ENCODE peak calls at places on chromosomes 4 and X, in nine cellular contexts. One of them, this sample, is unnamed.

GRCh38 chr4:16027626-16028025 is 56.2 kb downstream of the PROM1 start:
- DNase-seq in nephron progenitor cell: no peak
- DNase-seq in fibroblast of mammary gland: peak; percentile 63
- DNase-seq in foreskin fibroblast: no peak
- DNase-seq in AG09309: no peak
- DNase-seq in BE2C: no peak
- DNase-seq in heart right ventricle: no peak
- DNase-seq in upper lobe of left lung: no peak
- DNase-seq in RWPE1: no peak
- DNase-seq in this sample: no peak

GRCh38 chr4:148813289-148813688 is 371.1 kb upstream of the NR3C2 start:
- DNase-seq in nephron progenitor cell: no peak
- DNase-seq in fibroblast of mammary gland: no peak
- DNase-seq in foreskin fibroblast: no peak
- DNase-seq in AG09309: no peak
- DNase-seq in BE2C: no peak
- DNase-seq in heart right ventricle: no peak
- DNase-seq in upper lobe of left lung: no peak
- DNase-seq in RWPE1: no peak
- DNase-seq in this sample: peak; percentile 5

GRCh38 chrX:74535211-74535621 is 79.2 kb downstream of the RLIM start:
- DNase-seq in nephron progenitor cell: peak; percentile 6
- DNase-seq in fibroblast of mammary gland: peak; percentile 68
- DNase-seq in foreskin fibroblast: peak; percentile 83
- DNase-seq in AG09309: no peak
- DNase-seq in BE2C: peak; percentile 8
- DNase-seq in heart right ventricle: peak; percentile 16
- DNase-seq in upper lobe of left lung: peak; percentile 24
- DNase-seq in RWPE1: peak; percentile 9
- DNase-seq in this sample: peak; percentile 51

GRCh38 chr4:88964450-88964849 is 92.5 kb downstream of the FAM13A start:
- DNase-seq in nephron progenitor cell: no peak
- DNase-seq in fibroblast of mammary gland: peak; percentile 80
- DNase-seq in foreskin fibroblast: peak; percentile 63
- DNase-seq in AG09309: no peak
- DNase-seq in BE2C: no peak
- DNase-seq in heart right ventricle: no peak
- DNase-seq in upper lobe of left lung: no peak
- DNase-seq in RWPE1: peak; percentile 70
- DNase-seq in this sample: no peak

GRCh38 chrX:151974336-151975227 is at the start of gene GABRE:
- DNase-seq in nephron progenitor cell: peak; percentile 74
- DNase-seq in fibroblast of mammary gland: peak; percentile 26
- DNase-seq in foreskin fibroblast: peak; percentile 77
- DNase-seq in AG09309: no peak
- DNase-seq in BE2C: no peak
- DNase-seq in heart right ventricle: peak; percentile 53
- DNase-seq in upper lobe of left lung: peak; percentile 38
- DNase-seq in RWPE1: peak; percentile 46
- DNase-seq in this sample: peak; percentile 20

GRCh38 chr4:130524057-130524456 is 1428.1 kb downstream of the C4orf33 start:
- DNase-seq in nephron progenitor cell: no peak
- DNase-seq in fibroblast of mammary gland: no peak
- DNase-seq in foreskin fibroblast: no peak
- DNase-seq in AG09309: no peak
- DNase-seq in BE2C: no peak
- DNase-seq in heart right ventricle: no peak
- DNase-seq in upper lobe of left lung: no peak
- DNase-seq in RWPE1: no peak
- DNase-seq in this sample: no peak

GRCh38 chr4:185920171-185920570 is 108.2 kb upstream of the SORBS2 start:
- DNase-seq in nephron progenitor cell: no peak
- DNase-seq in fibroblast of mammary gland: peak; percentile 14
- DNase-seq in foreskin fibroblast: no peak
- DNase-seq in AG09309: no peak
- DNase-seq in BE2C: no peak
- DNase-seq in heart right ventricle: no peak
- DNase-seq in upper lobe of left lung: no peak
- DNase-seq in RWPE1: peak; percentile 36
- DNase-seq in this sample: no peak

GRCh38 chr4:72468904-72469502 is 100.0 kb downstream of the ADAMTS3 start:
- DNase-seq in nephron progenitor cell: no peak
- DNase-seq in fibroblast of mammary gland: peak; percentile 51
- DNase-seq in foreskin fibroblast: peak; percentile 45
- DNase-seq in AG09309: no peak
- DNase-seq in BE2C: no peak
- DNase-seq in heart right ventricle: no peak
- DNase-seq in upper lobe of left lung: no peak
- DNase-seq in RWPE1: peak; percentile 21
- DNase-seq in this sample: peak; percentile 15

GRCh38 chr4:40682298-40683101 is 52.8 kb upstream of the RBM47 start:
- DNase-seq in nephron progenitor cell: no peak
- DNase-seq in fibroblast of mammary gland: no peak
- DNase-seq in foreskin fibroblast: no peak
- DNase-seq in AG09309: no peak
- DNase-seq in BE2C: no peak
- DNase-seq in heart right ventricle: no peak
- DNase-seq in upper lobe of left lung: no peak
- DNase-seq in RWPE1: no peak
- DNase-seq in this sample: no peak

GRCh38 chr4:119664168-119664907 is 35.7 kb upstream of the PDE5A start:
- DNase-seq in nephron progenitor cell: no peak
- DNase-seq in fibroblast of mammary gland: no peak
- DNase-seq in foreskin fibroblast: no peak
- DNase-seq in AG09309: no peak
- DNase-seq in BE2C: no peak
- DNase-seq in heart right ventricle: no peak
- DNase-seq in upper lobe of left lung: no peak
- DNase-seq in RWPE1: no peak
- DNase-seq in this sample: no peak

GRCh38 chr4:159227984-159228383 is 125.1 kb downstream of the RAPGEF2 start:
- DNase-seq in nephron progenitor cell: peak; percentile 34
- DNase-seq in fibroblast of mammary gland: peak; percentile 75
- DNase-seq in foreskin fibroblast: peak; percentile 67
- DNase-seq in AG09309: no peak
- DNase-seq in BE2C: peak; percentile 45
- DNase-seq in heart right ventricle: peak; percentile 84
- DNase-seq in upper lobe of left lung: peak; percentile 84
- DNase-seq in RWPE1: peak; percentile 46
- DNase-seq in this sample: no peak

GRCh38 chr4:39721788-39722187 is 23.9 kb downstream of the UBE2K start:
- DNase-seq in nephron progenitor cell: no peak
- DNase-seq in fibroblast of mammary gland: no peak
- DNase-seq in foreskin fibroblast: no peak
- DNase-seq in AG09309: no peak
- DNase-seq in BE2C: no peak
- DNase-seq in heart right ventricle: no peak
- DNase-seq in upper lobe of left lung: no peak
- DNase-seq in RWPE1: no peak
- DNase-seq in this sample: no peak

GRCh38 chr4:151340751-151341385 is 15.5 kb upstream of the SH3D19 start:
- DNase-seq in nephron progenitor cell: no peak
- DNase-seq in fibroblast of mammary gland: no peak
- DNase-seq in foreskin fibroblast: peak; percentile 9
- DNase-seq in AG09309: no peak
- DNase-seq in BE2C: no peak
- DNase-seq in heart right ventricle: no peak
- DNase-seq in upper lobe of left lung: no peak
- DNase-seq in RWPE1: no peak
- DNase-seq in this sample: no peak

GRCh38 chrX:2445662-2446623 is 54.8 kb downstream of the DHRSX start:
- DNase-seq in nephron progenitor cell: no peak
- DNase-seq in fibroblast of mammary gland: no peak
- DNase-seq in foreskin fibroblast: no peak
- DNase-seq in AG09309: no peak
- DNase-seq in BE2C: no peak
- DNase-seq in heart right ventricle: no peak
- DNase-seq in upper lobe of left lung: no peak
- DNase-seq in RWPE1: no peak
- DNase-seq in this sample: no peak

GRCh38 chrX:2439613-2440012 is 61.2 kb downstream of the DHRSX start:
- DNase-seq in nephron progenitor cell: no peak
- DNase-seq in fibroblast of mammary gland: no peak
- DNase-seq in foreskin fibroblast: no peak
- DNase-seq in AG09309: no peak
- DNase-seq in BE2C: no peak
- DNase-seq in heart right ventricle: no peak
- DNase-seq in upper lobe of left lung: no peak
- DNase-seq in RWPE1: no peak
- DNase-seq in this sample: no peak

GRCh38 chrX:2446815-2447214 is 54.0 kb downstream of the DHRSX start:
- DNase-seq in nephron progenitor cell: no peak
- DNase-seq in fibroblast of mammary gland: no peak
- DNase-seq in foreskin fibroblast: no peak
- DNase-seq in AG09309: no peak
- DNase-seq in BE2C: no peak
- DNase-seq in heart right ventricle: no peak
- DNase-seq in upper lobe of left lung: no peak
- DNase-seq in RWPE1: no peak
- DNase-seq in this sample: no peak

GRCh38 chrX:2441466-2441865 is 59.3 kb downstream of the DHRSX start:
- DNase-seq in nephron progenitor cell: no peak
- DNase-seq in fibroblast of mammary gland: no peak
- DNase-seq in foreskin fibroblast: no peak
- DNase-seq in AG09309: no peak
- DNase-seq in BE2C: no peak
- DNase-seq in heart right ventricle: no peak
- DNase-seq in upper lobe of left lung: no peak
- DNase-seq in RWPE1: no peak
- DNase-seq in this sample: no peak

GRCh38 chrX:2442694-2443093 is 58.1 kb downstream of the DHRSX start:
- DNase-seq in nephron progenitor cell: no peak
- DNase-seq in fibroblast of mammary gland: no peak
- DNase-seq in foreskin fibroblast: no peak
- DNase-seq in AG09309: no peak
- DNase-seq in BE2C: no peak
- DNase-seq in heart right ventricle: no peak
- DNase-seq in upper lobe of left lung: no peak
- DNase-seq in RWPE1: no peak
- DNase-seq in this sample: no peak
- TF ChIP-seq CTCF in nephron progenitor cell: no peak
- TF ChIP-seq CTCF in fibroblast of mammary gland: no peak
- TF ChIP-seq CTCF in foreskin fibroblast: no peak
- TF ChIP-seq CTCF in AG09309: no peak
- TF ChIP-seq CTCF in BE2C: no peak
- TF ChIP-seq CTCF in heart right ventricle: no peak
- TF ChIP-seq CTCF in upper lobe of left lung: no peak
- TF ChIP-seq CTCF in RWPE1: no peak
- TF ChIP-seq CTCF in this sample: no peak

GRCh38 chrX:108138814-108139213 is 47.2 kb downstream of the ATG4A start:
- DNase-seq in nephron progenitor cell: no peak
- DNase-seq in fibroblast of mammary gland: no peak
- DNase-seq in foreskin fibroblast: no peak
- DNase-seq in AG09309: no peak
- DNase-seq in BE2C: no peak
- DNase-seq in heart right ventricle: no peak
- DNase-seq in upper lobe of left lung: no peak
- DNase-seq in RWPE1: no peak
- DNase-seq in this sample: no peak

GRCh38 chrX:108134724-108135123 is 43.1 kb downstream of the ATG4A start:
- DNase-seq in nephron progenitor cell: no peak
- DNase-seq in fibroblast of mammary gland: no peak
- DNase-seq in foreskin fibroblast: no peak
- DNase-seq in AG09309: no peak
- DNase-seq in BE2C: no peak
- DNase-seq in heart right ventricle: no peak
- DNase-seq in upper lobe of left lung: no peak
- DNase-seq in RWPE1: no peak
- DNase-seq in this sample: no peak

DNA sequence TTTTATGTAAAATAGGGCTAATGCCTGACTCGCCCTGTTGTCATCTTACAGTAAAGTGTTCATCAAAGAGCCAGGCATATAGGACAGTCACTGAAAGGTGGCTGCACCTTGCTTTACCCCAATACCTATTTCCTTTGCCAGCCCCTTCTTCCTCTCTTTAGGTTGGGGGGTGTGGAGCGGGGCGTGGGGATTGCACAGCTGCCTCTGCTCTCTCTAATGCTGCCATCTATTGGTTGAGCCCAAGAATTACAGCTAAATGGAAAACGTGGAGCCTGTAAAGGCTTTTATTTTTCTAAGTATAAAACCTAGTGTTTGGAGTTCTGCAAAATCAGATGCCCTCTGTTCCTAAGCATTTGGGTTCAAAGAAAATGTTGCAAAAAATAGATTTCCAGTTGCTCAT is 47.7 kb downstream of the ATG4A start:
- DNase-seq in nephron progenitor cell: no peak
- DNase-seq in fibroblast of mammary gland: peak; percentile 12
- DNase-seq in foreskin fibroblast: peak; percentile 28
- DNase-seq in AG09309: no peak
- DNase-seq in BE2C: no peak
- DNase-seq in heart right ventricle: no peak
- DNase-seq in upper lobe of left lung: no peak
- DNase-seq in RWPE1: no peak
- DNase-seq in this sample: no peak
- TF ChIP-seq CTCF in nephron progenitor cell: peak; percentile 28
- TF ChIP-seq CTCF in fibroblast of mammary gland: peak; percentile 55
- TF ChIP-seq CTCF in foreskin fibroblast: peak; percentile 40
- TF ChIP-seq CTCF in AG09309: peak; percentile 58
- TF ChIP-seq CTCF in BE2C: peak; percentile 44
- TF ChIP-seq CTCF in heart right ventricle: peak; percentile 44
- TF ChIP-seq CTCF in upper lobe of left lung: peak; percentile 30
- TF ChIP-seq CTCF in RWPE1: peak; percentile 29
- TF ChIP-seq CTCF in this sample: peak; percentile 56

DNA sequence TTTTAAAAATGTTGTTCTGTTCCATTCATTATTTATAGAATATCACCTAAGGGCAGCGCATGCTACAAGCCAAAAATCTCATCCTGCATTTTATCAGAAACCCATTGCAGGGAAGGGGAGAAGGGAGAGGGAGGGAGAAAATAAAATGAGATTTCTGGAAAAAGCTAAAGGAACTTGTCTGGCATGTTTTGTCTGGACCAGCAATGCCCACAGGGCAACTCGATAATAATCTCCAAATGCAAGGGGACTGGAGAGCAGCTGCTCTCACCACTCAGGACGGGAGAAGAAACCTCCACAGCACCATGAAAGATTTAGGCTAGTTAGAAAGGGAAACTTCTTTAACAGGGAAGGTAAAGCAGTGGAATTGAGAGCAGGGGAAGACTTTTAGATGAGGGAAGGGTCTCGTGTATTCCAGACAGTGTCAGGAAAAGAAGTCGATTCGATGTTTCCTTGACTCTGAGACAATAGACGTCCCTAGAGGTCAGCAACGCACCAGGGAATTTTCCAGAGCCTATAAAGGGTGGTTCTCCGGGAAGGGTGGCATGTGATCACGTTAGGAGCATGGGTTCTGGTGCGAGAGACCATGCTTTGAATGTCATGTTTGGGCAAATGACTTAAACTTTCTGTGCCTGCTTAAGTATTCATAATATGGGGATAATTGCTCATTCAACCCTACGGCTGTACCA is 132.2 kb upstream of the NDP start:
- DNase-seq in nephron progenitor cell: no peak
- DNase-seq in fibroblast of mammary gland: no peak
- DNase-seq in foreskin fibroblast: peak; percentile 1
- DNase-seq in AG09309: no peak
- DNase-seq in BE2C: peak; percentile 59
- DNase-seq in heart right ventricle: no peak
- DNase-seq in upper lobe of left lung: no peak
- DNase-seq in RWPE1: no peak
- DNase-seq in this sample: no peak
- TF ChIP-seq CTCF in nephron progenitor cell: no peak
- TF ChIP-seq CTCF in fibroblast of mammary gland: no peak
- TF ChIP-seq CTCF in foreskin fibroblast: no peak
- TF ChIP-seq CTCF in AG09309: no peak
- TF ChIP-seq CTCF in BE2C: peak; percentile 30
- TF ChIP-seq CTCF in heart right ventricle: no peak
- TF ChIP-seq CTCF in upper lobe of left lung: no peak
- TF ChIP-seq CTCF in RWPE1: no peak
- TF ChIP-seq CTCF in this sample: no peak

GRCh38 chr4:26235500-26235899 is 85.3 kb upstream of the RBPJ start:
- DNase-seq in nephron progenitor cell: no peak
- DNase-seq in fibroblast of mammary gland: peak; percentile 80
- DNase-seq in foreskin fibroblast: peak; percentile 97
- DNase-seq in AG09309: peak; percentile 43
- DNase-seq in BE2C: no peak
- DNase-seq in heart right ventricle: peak; percentile 13
- DNase-seq in upper lobe of left lung: peak; percentile 41
- DNase-seq in RWPE1: peak; percentile 67
- DNase-seq in this sample: no peak
- TF ChIP-seq CTCF in nephron progenitor cell: no peak
- TF ChIP-seq CTCF in fibroblast of mammary gland: peak; percentile 20
- TF ChIP-seq CTCF in foreskin fibroblast: no peak
- TF ChIP-seq CTCF in AG09309: peak; percentile 20
- TF ChIP-seq CTCF in BE2C: no peak
- TF ChIP-seq CTCF in heart right ventricle: no peak
- TF ChIP-seq CTCF in upper lobe of left lung: no peak
- TF ChIP-seq CTCF in RWPE1: no peak
- TF ChIP-seq CTCF in this sample: no peak

This sample was measured in GM13977.